ENCODE peak calls at places on chromosomes 6 and 20, in seven cellular contexts. B, T, A, Z, K, H and O are unnamed samples.

GRCh38 chr6:32166411-32167061 is 2.1 kb downstream of the EGFL8 start:
- DNase-seq in B (no peak), T (no peak), A (no peak), Z (no peak), K (no peak), H (no peak), O (peak)

GRCh38 chr6:111057074-111057752 is 30.1 kb upstream of the SLC16A10 start:
- DNase-seq in B (peak), T (no peak), A (peak), Z (no peak), K (no peak), H (peak), O (no peak)

GRCh38 chr6:168121308-168121665 is 42.3 kb upstream of the FRMD1 start:
- DNase-seq in B (no peak), T (no peak), A (no peak), Z (no peak), K (peak), H (no peak), O (peak)

GRCh38 chr6:70857387-70858077 is 99.3 kb downstream of the B3GAT2 start:
- DNase-seq in B (no peak), T (no peak), A (no peak), Z (no peak), K (no peak), H (peak), O (no peak)

GRCh38 chr6:34238507-34239239 is 2.0 kb downstream of the HMGA1 start:
- DNase-seq in B (no peak), T (no peak), A (peak), Z (no peak), K (no peak), H (no peak), O (no peak)

GRCh38 chr6:48560408-48560807 is 449.4 kb upstream of the PTCHD4 start:
- DNase-seq in B (peak), T (peak), A (no peak), Z (no peak), K (no peak), H (no peak), O (no peak)

GRCh38 chr6:20657274-20657800 is 123.1 kb downstream of the CDKAL1 start:
- DNase-seq in B (peak), T (no peak), A (no peak), Z (no peak), K (no peak), H (no peak), O (no peak)

GRCh38 chr6:83480470-83480869 is 31.9 kb upstream of the PRSS35 start:
- DNase-seq in B (no peak), T (no peak), A (no peak), Z (no peak), K (no peak), H (no peak), O (no peak)

GRCh38 chr6:78607188-78607587 is 260.2 kb upstream of the IRAK1BP1 start:
- DNase-seq in B (peak), T (no peak), A (no peak), Z (no peak), K (no peak), H (no peak), O (no peak)

GRCh38 chr6:10720229-10720959 is 2.5 kb upstream of the TMEM14C start:
- DNase-seq in B (peak), T (peak), A (peak), Z (peak), K (peak), H (peak), O (peak)

GRCh38 chr20:40467703-40468411 is 221.2 kb downstream of the MAFB start:
- DNase-seq in B (no peak), T (no peak), A (no peak), Z (no peak), K (no peak), H (no peak), O (no peak)

GRCh38 chr6:1607236-1607556 is 2.5 kb upstream of the FOXC1 start:
- DNase-seq in B (peak), T (no peak), A (no peak), Z (no peak), K (no peak), H (no peak), O (no peak)

GRCh38 chr6:36245572-36246031 is 24.3 kb upstream of the PNPLA1 start:
- DNase-seq in B (no peak), T (no peak), A (no peak), Z (no peak), K (no peak), H (no peak), O (no peak)

GRCh38 chr20:24694727-24695528 is 225.5 kb downstream of the SYNDIG1 start:
- DNase-seq in B (no peak), T (no peak), A (no peak), Z (no peak), K (no peak), H (no peak), O (peak)

GRCh38 chr6:168631589-168631988 is 190.6 kb downstream of the SMOC2 start:
- DNase-seq in B (no peak), T (no peak), A (no peak), Z (no peak), K (no peak), H (no peak), O (no peak)